ENCODE peak calls at places on chromosomes 7 and 10, in ten cellular contexts. A is MM.1S; K is right lobe of liver; J is IMR-90; O is SJSA1; E is HCT116; L is fibroblast of lung; C is iPS DF 6.9; X is naive thymus-derived CD4-positive, alpha-beta T cell; Z is tibial artery. R is an unnamed sample. For H3K27me3, the result is how much of the 10 kb centered on the place peaks cover.

GRCh38 chr7:1912472-1913289 is 242.6 kb downstream of the ELFN1 start:
- DNase-seq in C (no peak), L (peak), J (peak), Z (no peak), E (no peak), K (no peak), O (peak), X (no peak), A (no peak), R (no peak)

GRCh38 chr10:112768121-112768520 is 181.9 kb upstream of the TCF7L2 start:
- DNase-seq in X (no peak), E (no peak), J (no peak), A (no peak), K (no peak), O (no peak), L (no peak), Z (no peak), C (no peak), R (no peak)

GRCh38 chr10:122052702-122053101 is 63.7 kb downstream of the TACC2 start:
- DNase-seq in K (no peak), A (no peak), Z (no peak), X (no peak), C (no peak), E (no peak), O (no peak), J (peak), L (peak), R (no peak)

GRCh38 chr7:12759112-12759511 is 71.7 kb downstream of the ARL4A start:
- DNase-seq in O (no peak), Z (no peak), K (no peak), A (no peak), C (no peak), J (no peak), X (no peak), L (peak), E (no peak), R (no peak)

GRCh38 chr10:62454696-62455451 is 80.7 kb downstream of the ZNF365 start:
- DNase-seq in J (peak), K (no peak), O (peak), Z (peak), A (no peak), L (peak), C (no peak), X (no peak), E (no peak), R (no peak)

GRCh38 chr7:12458520-12459131 is 55.0 kb upstream of the VWDE start:
- DNase-seq in K (no peak), X (peak), Z (no peak), C (peak), L (peak), J (peak), O (peak), E (peak), A (peak), R (no peak)

GRCh38 chr7:27166475-27167169 is 1.3 kb upstream of the HOXA9 start:
- DNase-seq in A (no peak), E (no peak), O (peak), K (no peak), C (no peak), X (peak), J (no peak), Z (no peak), L (no peak), R (no peak)

GRCh38 chr7:94003446-94004023 is 620 bp downstream of the BET1 start:
- DNase-seq in K (no peak), E (no peak), L (peak), A (no peak), Z (no peak), C (no peak), X (no peak), J (peak), O (peak), R (no peak)

GRCh38 chr10:67849331-67850011 is 11.5 kb upstream of the DNAJC12 start:
- DNase-seq in E (peak), C (peak), L (peak), O (peak), X (peak), A (peak), K (peak), J (peak), Z (peak), R (peak)

GRCh38 chr10:131654471-131655087 is 246.2 kb upstream of the PPP2R2D start:
- DNase-seq in Z (no peak), J (no peak), A (no peak), C (no peak), E (no peak), X (no peak), O (no peak), K (no peak), L (no peak), R (no peak)

GRCh38 chr7:133705596-133705995 is 421.5 kb upstream of the LRGUK start:
- DNase-seq in X (no peak), O (peak), K (no peak), L (peak), J (peak), A (no peak), Z (no peak), E (peak), C (no peak), R (no peak)

GRCh38 chr10:132875435-132875834 is 66.9 kb downstream of the CFAP46 start:
- DNase-seq in J (no peak), A (no peak), L (no peak), X (no peak), O (no peak), C (no peak), E (no peak), K (peak), Z (no peak), R (no peak)

GRCh38 chr7:151672706-151673105 is 153.0 kb upstream of the RHEB start:
- DNase-seq in Z (no peak), K (peak), X (no peak), O (no peak), J (peak), A (no peak), E (no peak), C (no peak), L (no peak), R (no peak)

GRCh38 chr7:115145512-115145911 is 223.6 kb downstream of the MDFIC start:
- DNase-seq in O (no peak), Z (no peak), K (no peak), E (no peak), X (no peak), A (no peak), L (peak), C (no peak), J (peak), R (no peak)

GRCh38 chr7:69814421-69814962 is 216.2 kb downstream of the AUTS2 start:
- DNase-seq in Z (no peak), E (no peak), K (no peak), C (no peak), A (no peak), O (peak), L (peak), X (no peak), J (no peak), R (peak)

GRCh38 chr10:71475243-71475871 is 78.6 kb downstream of the CDH23 start:
- DNase-seq in X (no peak), L (no peak), K (no peak), E (no peak), J (no peak), C (no peak), A (no peak), O (no peak), Z (no peak), R (no peak)

GRCh38 chr7:80643336-80643925 is 5.0 kb downstream of the CD36 start:
- DNase-seq in C (no peak), L (peak), A (no peak), O (no peak), X (no peak), Z (no peak), E (no peak), K (no peak), J (peak), R (no peak)

GRCh38 chr7:116734736-116735135 is 62.7 kb downstream of the MET start:
- DNase-seq in Z (no peak), A (peak), X (no peak), E (no peak), J (no peak), C (no peak), L (no peak), O (no peak), K (no peak), R (no peak)

GRCh38 chr7:80699030-80699638 is 60.7 kb downstream of the CD36 start:
- DNase-seq in E (peak), Z (no peak), L (peak), A (peak), C (no peak), O (peak), X (peak), J (peak), K (no peak), R (no peak)

GRCh38 chr7:117673839-117674238 is 194.0 kb downstream of the CFTR start:
- DNase-seq in Z (no peak), O (peak), X (no peak), A (peak), K (no peak), E (peak), C (no peak), L (peak), J (peak), R (no peak)

GRCh38 chr10:30784896-30785605 is 155.5 kb upstream of the LYZL2 start:
- DNase-seq in K (peak), C (peak), X (peak), E (no peak), L (peak), J (peak), Z (peak), O (peak), A (peak), R (peak)

GRCh38 chr10:133141144-133141962 is 18.7 kb upstream of the KNDC1 start:
- DNase-seq in L (no peak), Z (peak), C (no peak), O (no peak), A (no peak), X (no peak), J (no peak), K (no peak), E (no peak), R (peak)

DNA sequence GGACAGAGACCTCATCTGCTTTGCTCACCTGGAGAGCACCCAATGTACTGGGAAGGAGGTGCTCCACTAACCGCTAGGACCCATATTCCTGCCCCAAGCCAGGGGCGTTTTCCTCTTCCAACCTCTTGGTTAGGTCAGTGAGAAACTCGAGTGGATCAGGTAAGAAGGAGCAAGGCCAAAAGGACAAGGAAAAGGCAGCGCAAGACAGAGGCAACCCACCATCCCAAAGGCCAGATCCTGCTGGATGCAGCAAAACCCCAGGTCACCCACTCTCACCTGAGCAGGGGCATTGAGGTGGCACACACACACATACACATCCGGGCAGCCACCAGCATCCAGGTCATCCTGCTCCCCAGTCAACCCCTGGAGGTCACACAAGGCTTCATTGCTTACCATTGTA is 105.1 kb downstream of the GRID1 start:
- DNase-seq in X (no peak), Z (no peak), K (no peak), C (no peak), A (no peak), J (no peak), L (no peak), O (no peak), E (no peak), R (peak)
- H3K27ac ChIP-seq in X (no peak), Z (no peak), K (no peak), C (no peak), A (no peak), J (no peak), L (no peak), O (no peak), E (no peak), R (peak)

GRCh38 chr7:147540743-147541142 is 1049.8 kb upstream of the C7orf33 start:
- DNase-seq in C (no peak), O (no peak), J (no peak), E (no peak), Z (no peak), A (no peak), L (no peak), K (no peak), X (no peak), R (no peak)
- H3K4me3 ChIP-seq in C (no peak), O (no peak), J (no peak), E (no peak), Z (no peak), A (no peak), L (no peak), K (no peak), X (no peak), R (no peak)

GRCh38 chr7:38017320-38017719 is 96.9 kb downstream of the EPDR1 start:
- DNase-seq in J (no peak), A (no peak), L (no peak), E (no peak), O (no peak), X (no peak), Z (no peak), C (no peak), K (no peak), R (no peak)

GRCh38 chr7:38016567-38016966 is 96.1 kb downstream of the EPDR1 start:
- DNase-seq in A (no peak), C (no peak), E (no peak), K (no peak), J (no peak), X (no peak), L (no peak), Z (no peak), O (no peak), R (no peak)

GRCh38 chr7:38013246-38013645 is 92.8 kb downstream of the EPDR1 start:
- DNase-seq in J (no peak), C (no peak), K (no peak), X (no peak), O (no peak), L (no peak), E (no peak), Z (no peak), A (no peak), R (no peak)
- H3K27me3 ChIP-seq in J (under half), C (under half), K (under half), X (under half), O (under half), L (under half), E (under half), Z (under half), A (under half), R (under half)

GRCh38 chr10:79405995-79406515 is 39.4 kb downstream of the ZCCHC24 start:
- DNase-seq in A (no peak), X (no peak), O (no peak), K (no peak), C (no peak), Z (no peak), J (no peak), E (no peak), L (no peak), R (peak)
- H3K27ac ChIP-seq in A (no peak), X (no peak), O (no peak), K (no peak), C (no peak), Z (peak), J (peak), E (no peak), L (no peak), R (no peak)

GRCh38 chr7:121394709-121395140 is 1.4 kb downstream of the FAM3C start:
- DNase-seq in Z (no peak), E (no peak), K (peak), A (peak), O (no peak), J (no peak), L (peak), C (no peak), X (no peak), R (no peak)
- H3K4me3 ChIP-seq in Z (peak), E (peak), K (peak), A (peak), O (peak), J (no peak), L (peak), C (no peak), X (no peak), R (peak)

DNA sequence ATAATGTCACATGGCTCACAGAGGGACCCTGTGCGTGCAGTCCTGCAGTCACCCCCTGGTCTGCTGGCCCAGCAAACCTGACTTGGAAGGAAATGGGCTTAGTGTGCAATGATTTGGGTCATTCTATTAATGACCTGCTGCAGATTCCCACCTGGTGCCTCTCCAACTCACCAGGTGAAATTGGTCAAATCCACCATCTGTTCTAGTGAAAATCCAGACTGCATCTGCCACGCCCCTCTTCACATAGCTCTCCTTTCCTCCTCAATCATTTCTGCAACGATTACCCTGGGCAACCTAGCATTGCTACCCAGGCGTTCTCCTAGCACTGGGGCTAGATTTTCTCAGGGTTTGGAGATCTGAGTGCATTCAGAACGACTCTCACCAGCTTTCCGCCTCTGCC is 29.4 kb downstream of the SRRM3 start:
- DNase-seq in X (no peak), O (no peak), K (no peak), A (no peak), J (no peak), E (no peak), L (no peak), Z (no peak), C (no peak), R (no peak)
- H3K27me3 ChIP-seq in X (under half), O (under half), K (under half), A (half or more), J (under half), E (under half), L (under half), Z (half or more), C (under half), R (under half)

DNA sequence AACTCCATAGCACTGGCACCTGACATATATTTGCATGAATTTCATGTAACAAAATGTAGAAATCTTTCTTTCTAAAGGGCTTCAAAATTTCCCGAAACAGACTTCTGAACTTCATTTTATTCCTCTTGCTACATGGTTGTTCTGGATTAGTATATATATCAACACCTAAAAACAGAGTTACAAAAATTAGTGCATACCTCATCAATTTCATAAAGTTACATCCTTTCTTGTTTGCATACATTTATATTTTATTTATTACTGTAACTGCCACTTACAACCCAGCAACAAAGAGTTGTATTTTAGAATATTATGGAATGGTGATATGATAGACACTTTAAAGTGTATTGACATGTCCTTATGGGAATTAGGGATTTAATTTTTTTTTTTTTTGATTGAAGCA is 2.0 kb upstream of the ITGB8 start:
- DNase-seq in K (no peak), C (no peak), O (no peak), X (no peak), A (no peak), L (no peak), Z (no peak), E (no peak), J (no peak), R (no peak)
- H3K27ac ChIP-seq in K (no peak), C (no peak), O (no peak), X (no peak), A (peak), L (no peak), Z (no peak), E (no peak), J (no peak), R (no peak)